ENCODE peak calls at places on chromosomes 2 and 18, in four cellular contexts. I is K562, C is HepG2, U is GM12878. W is an unnamed sample.
A peak's percentile ranks its signal among the peaks of the same experiment; 100 is the strongest.

GRCh38 chr18:26307161-26307773 is 81.0 kb downstream of the TAF4B start:
- DNase-seq in I (peak; percentile 44), C (peak; percentile 35), U (peak; percentile 24), W (no peak)

GRCh38 chr18:75478996-75479870 is 51.7 kb upstream of the SMIM21 start:
- DNase-seq in C (peak; percentile 34), I (peak; percentile 11), U (peak; percentile 4), W (no peak)

GRCh38 chr18:75638597-75639467 is 211.3 kb upstream of the SMIM21 start:
- DNase-seq in I (no peak), C (no peak), U (no peak), W (no peak)

GRCh38 chr2:222751821-222752719 is 80.6 kb downstream of the MOGAT1 start:
- DNase-seq in U (no peak), I (no peak), C (no peak), W (no peak)

GRCh38 chr2:196097864-196098660 is 29.4 kb upstream of the DNAH7 start:
- DNase-seq in U (no peak), C (no peak), I (no peak), W (no peak)

GRCh38 chr2:72710418-72711152 is 115.2 kb downstream of the EXOC6B start:
- DNase-seq in C (no peak), U (no peak), I (no peak), W (no peak)

GRCh38 chr2:202185156-202185555 is 53.2 kb downstream of the SUMO1 start:
- DNase-seq in I (no peak), U (no peak), C (no peak), W (no peak)

GRCh38 chr2:120343433-120344105 is 2.4 kb upstream of the INHBB start:
- DNase-seq in C (peak; percentile 68), U (no peak), I (peak; percentile 65), W (peak; percentile 90)

GRCh38 chr2:164567335-164567989 is 53.8 kb downstream of the GRB14 start:
- DNase-seq in I (no peak), C (peak; percentile 58), U (no peak), W (no peak)

GRCh38 chr2:133841905-133842304 is 273.6 kb upstream of the NCKAP5 start:
- DNase-seq in U (no peak), C (no peak), I (no peak), W (no peak)

GRCh38 chr2:54411801-54412354 is 44.2 kb upstream of the SPTBN1 start:
- DNase-seq in U (no peak), I (no peak), C (no peak), W (no peak)

GRCh38 chr2:201891676-201892075 is 85.3 kb downstream of the CDK15 start:
- DNase-seq in U (no peak), C (no peak), I (no peak), W (no peak)

DNA sequence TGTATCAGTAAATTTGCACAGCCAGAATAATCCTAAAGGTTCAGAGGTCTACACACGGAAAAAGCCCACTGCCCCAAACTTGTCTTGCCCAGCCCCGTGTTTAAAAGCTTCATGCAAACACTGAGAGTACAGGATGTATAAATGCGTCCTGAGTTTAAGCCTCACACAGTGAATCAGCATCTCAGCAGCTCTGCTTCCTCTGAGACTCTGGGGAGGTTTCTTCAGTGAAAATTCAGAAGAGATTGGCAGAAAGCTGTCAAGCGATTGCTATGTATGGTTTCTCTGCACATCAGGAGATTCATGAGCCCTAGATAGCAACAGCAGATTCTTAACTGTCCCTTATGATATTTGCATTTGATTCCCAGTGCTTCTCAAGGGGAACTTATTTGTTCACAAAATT is 27.1 kb downstream of the CRACDL start:
- DNase-seq in U (no peak), I (no peak), C (no peak), W (no peak)
- TF ChIP-seq NR2C2 in U (no peak), I (no peak), C (no peak), W (no peak)

GRCh38 chr18:3466051-3466450 is 16.1 kb downstream of the TGIF1 start:
- DNase-seq in C (no peak), U (no peak), I (no peak), W (no peak)
- TF ChIP-seq MAX in C (no peak), U (no peak), I (no peak), W (no peak)

GRCh38 chr2:96951125-96951654 is 35.2 kb downstream of the FAM178B start:
- DNase-seq in I (peak; percentile 86), C (peak; percentile 64), U (no peak), W (peak; percentile 91)
- TF ChIP-seq USF2 in I (no peak), C (no peak), U (no peak), W (no peak)

DNA sequence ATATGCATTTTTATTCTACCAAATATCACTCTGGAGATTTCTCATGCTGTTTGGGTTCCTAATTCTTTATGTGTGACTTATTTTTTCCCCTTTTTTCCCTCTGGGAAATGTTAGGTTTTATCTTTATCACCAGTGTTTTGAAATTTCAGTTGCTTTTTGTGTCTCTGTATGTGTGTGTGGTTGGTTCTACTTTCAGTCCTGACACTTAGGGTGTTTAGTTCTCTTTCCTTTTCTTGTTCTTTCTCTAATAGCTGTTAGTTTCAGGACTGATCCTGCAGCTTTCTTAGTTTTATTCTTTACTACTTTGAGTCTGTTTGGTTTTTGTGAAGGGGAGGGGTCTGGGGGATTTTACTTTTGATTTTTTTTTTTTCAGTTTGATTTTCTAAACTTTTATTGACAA is 23.1 kb downstream of the PPM1B start:
- DNase-seq in I (no peak), U (peak; percentile 42), C (no peak), W (no peak)
- TF ChIP-seq NR2C2 in I (no peak), U (no peak), C (no peak), W (no peak)

DNA sequence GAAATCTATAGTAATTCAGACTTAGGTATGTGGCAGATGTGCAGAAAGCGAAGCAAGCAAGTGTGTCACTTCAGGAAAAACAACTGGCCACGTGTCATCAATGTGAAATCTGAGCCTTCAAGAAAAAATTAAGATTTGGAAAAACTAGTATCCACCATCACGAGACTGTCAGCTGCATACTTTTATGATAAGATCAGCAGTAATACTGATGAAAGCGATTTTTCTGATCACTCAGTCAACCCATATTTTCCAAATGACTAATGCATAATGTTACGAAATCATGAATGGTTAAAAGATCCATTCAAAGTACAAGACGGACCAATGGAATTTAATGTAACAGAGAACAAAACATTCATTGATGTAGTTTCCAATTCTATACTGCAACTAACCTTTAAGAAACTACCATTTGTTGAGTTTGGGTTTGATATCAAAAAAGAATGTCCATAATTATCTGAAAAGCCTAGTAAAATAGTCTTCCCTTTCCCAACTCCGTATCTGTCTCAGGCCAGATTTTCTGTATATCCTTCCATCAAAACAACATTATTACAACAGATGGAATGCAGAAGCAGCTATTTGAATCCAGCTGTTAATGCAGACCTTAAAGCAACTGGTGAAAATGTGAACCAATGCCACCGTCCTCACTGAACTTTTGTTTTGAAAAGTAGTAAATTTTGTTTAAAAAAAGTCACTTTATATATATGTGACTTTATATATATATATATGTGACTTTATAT is 17.0 kb upstream of the BCL2 start:
- DNase-seq in C (peak; percentile 79), U (no peak), I (no peak), W (no peak)
- TF ChIP-seq MAX in C (no peak), U (no peak), I (no peak), W (no peak)

DNA sequence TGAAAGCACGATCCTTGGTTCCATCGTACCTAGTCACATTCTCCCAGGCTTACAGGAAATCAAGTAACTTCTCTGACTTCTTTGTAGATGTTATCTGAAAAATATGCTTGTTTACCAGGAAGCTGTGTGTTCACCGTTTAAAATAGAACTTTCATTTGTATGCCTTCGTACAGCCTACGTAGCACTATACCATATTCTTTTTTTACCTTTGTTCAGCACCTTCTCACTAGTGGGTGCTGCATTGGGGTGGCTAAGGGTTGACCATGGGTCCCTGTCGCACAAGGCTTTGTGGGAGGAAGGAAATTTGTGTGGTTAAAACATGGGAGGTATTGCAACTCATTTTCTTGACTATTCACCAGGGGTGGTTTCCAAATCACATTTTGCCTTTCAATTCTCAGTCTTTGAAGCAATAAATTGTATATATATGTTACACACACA is 16.6 kb downstream of the MALT1 start:
- DNase-seq in U (peak; percentile 73), I (no peak), C (no peak), W (no peak)
- TF ChIP-seq USF2 in U (no peak), I (no peak), C (no peak), W (no peak)

DNA sequence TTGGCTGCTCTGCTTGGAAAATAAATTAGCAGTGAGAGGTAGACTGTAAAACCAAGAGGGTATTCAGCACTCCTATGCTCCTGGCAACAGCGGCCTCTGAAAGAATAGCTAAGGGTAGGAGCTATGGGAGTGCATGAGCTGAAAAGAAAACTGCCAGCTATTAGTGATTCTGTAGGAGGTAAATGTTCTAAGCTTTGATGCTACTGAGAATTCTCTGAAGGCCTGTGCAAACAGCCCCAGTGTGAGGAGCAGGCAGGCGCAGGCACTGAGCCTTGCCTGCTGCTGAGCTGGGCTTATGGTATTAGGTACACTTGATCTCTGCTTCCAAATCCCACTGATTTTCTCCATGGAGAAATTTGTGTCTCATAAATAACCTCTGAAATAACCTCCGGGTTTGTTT is 86.7 kb downstream of the NYAP2 start:
- DNase-seq in U (no peak), C (no peak), I (no peak), W (no peak)
- TF ChIP-seq NR2C2 in U (no peak), C (no peak), I (no peak), W (no peak)

GRCh38 chr18:9696112-9696511 is 12.0 kb upstream of the RAB31 start:
- DNase-seq in C (no peak), U (no peak), I (no peak), W (no peak)

GRCh38 chr18:9696701-9697100 is 11.4 kb upstream of the RAB31 start:
- DNase-seq in I (no peak), C (no peak), U (no peak), W (no peak)

GRCh38 chr18:9694174-9694573 is 13.9 kb upstream of the RAB31 start:
- DNase-seq in I (no peak), C (no peak), U (no peak), W (no peak)

GRCh38 chr18:9694952-9695495 is 13.1 kb upstream of the RAB31 start:
- DNase-seq in C (no peak), I (no peak), U (no peak), W (no peak)

GRCh38 chr18:9695605-9696004 is 12.5 kb upstream of the RAB31 start:
- DNase-seq in I (no peak), U (no peak), C (no peak), W (no peak)
- TF ChIP-seq MAX in I (no peak), U (no peak), C (no peak), W (no peak)

GRCh38 chr2:20452551-20452950 is 5.7 kb downstream of the RHOB start:
- DNase-seq in C (peak; percentile 65), I (no peak), U (no peak), W (no peak)
- TF ChIP-seq USF2 in C (no peak), I (no peak), U (no peak), W (no peak)

W was measured in WTC11.